ENCODE peak calls at places on chromosomes 7 and 10, in seven cellular contexts. L is HepG2, F is GM12878, A is NT2/D1, M is K562, U is SK-N-SH, W is H1. S is an unnamed sample.

GRCh38 chr10:126598009-126598408 is 72.5 kb downstream of the C10orf90 start:
- DNase-seq in U (peak), M (peak), W (no peak), L (peak), F (no peak), A (peak), S (peak)

GRCh38 chr7:69670701-69671100 is 72.4 kb downstream of the AUTS2 start:
- DNase-seq in F (no peak), M (no peak), U (no peak), W (no peak), L (no peak), A (no peak), S (no peak)

GRCh38 chr7:82507976-82508677 is 64.5 kb upstream of the CACNA2D1 start:
- DNase-seq in A (no peak), U (no peak), L (no peak), W (no peak), M (no peak), F (no peak), S (no peak)

GRCh38 chr7:16989883-16990413 is 108.2 kb upstream of the AGR3 start:
- DNase-seq in W (no peak), U (no peak), A (no peak), M (no peak), F (no peak), L (peak), S (peak)

GRCh38 chr7:32564542-32564941 is 69.3 kb downstream of the AVL9 start:
- DNase-seq in M (no peak), F (no peak), U (no peak), L (no peak), W (no peak), A (no peak), S (no peak)

GRCh38 chr7:76346097-76346496 is 12.7 kb downstream of the YWHAG start:
- DNase-seq in F (no peak), M (no peak), A (no peak), W (no peak), L (no peak), U (no peak), S (no peak)

GRCh38 chr10:36366843-36367242 is 724.7 kb upstream of the FZD8 start:
- DNase-seq in M (no peak), U (no peak), A (no peak), W (no peak), L (no peak), F (no peak), S (no peak)

GRCh38 chr7:140983802-140984201 is 30.9 kb downstream of the MRPS33 start:
- DNase-seq in L (no peak), W (no peak), U (no peak), M (peak), F (no peak), A (peak), S (peak)

GRCh38 chr7:103859699-103860098 is 129.8 kb downstream of the RELN start:
- DNase-seq in W (no peak), L (no peak), A (no peak), U (no peak), M (no peak), F (no peak), S (no peak)

GRCh38 chr7:79308176-79308575 is 145.3 kb downstream of the MAGI2 start:
- DNase-seq in W (no peak), U (no peak), A (no peak), M (no peak), F (no peak), L (peak), S (peak)

GRCh38 chr10:8815969-8816368 is 761.5 kb downstream of the GATA3 start:
- DNase-seq in L (no peak), U (no peak), F (no peak), M (no peak), A (no peak), W (no peak), S (no peak)

GRCh38 chr10:86828145-86828544 is 71.7 kb downstream of the BMPR1A start:
- DNase-seq in F (no peak), W (no peak), A (no peak), M (no peak), U (no peak), L (no peak), S (no peak)

GRCh38 chr10:13316635-13317311 is 16.9 kb upstream of the PHYH start:
- DNase-seq in L (no peak), F (no peak), U (no peak), W (no peak), A (no peak), M (no peak), S (no peak)

GRCh38 chr10:18352175-18352574 is 212.0 kb downstream of the CACNB2 start:
- DNase-seq in A (no peak), L (no peak), M (no peak), W (no peak), F (no peak), U (no peak), S (no peak)

GRCh38 chr10:95475827-95476481 is 85.2 kb downstream of the SORBS1 start:
- DNase-seq in M (no peak), F (no peak), U (no peak), L (peak), W (no peak), A (no peak), S (no peak)

GRCh38 chr7:91656486-91657237 is 223.8 kb downstream of the MTERF1 start:
- DNase-seq in U (no peak), L (no peak), F (no peak), W (no peak), A (no peak), M (no peak), S (no peak)

GRCh38 chr7:80263821-80264220 is 129.2 kb downstream of the GNAI1 start:
- DNase-seq in L (no peak), F (no peak), M (no peak), U (no peak), W (no peak), A (no peak), S (no peak)

DNA sequence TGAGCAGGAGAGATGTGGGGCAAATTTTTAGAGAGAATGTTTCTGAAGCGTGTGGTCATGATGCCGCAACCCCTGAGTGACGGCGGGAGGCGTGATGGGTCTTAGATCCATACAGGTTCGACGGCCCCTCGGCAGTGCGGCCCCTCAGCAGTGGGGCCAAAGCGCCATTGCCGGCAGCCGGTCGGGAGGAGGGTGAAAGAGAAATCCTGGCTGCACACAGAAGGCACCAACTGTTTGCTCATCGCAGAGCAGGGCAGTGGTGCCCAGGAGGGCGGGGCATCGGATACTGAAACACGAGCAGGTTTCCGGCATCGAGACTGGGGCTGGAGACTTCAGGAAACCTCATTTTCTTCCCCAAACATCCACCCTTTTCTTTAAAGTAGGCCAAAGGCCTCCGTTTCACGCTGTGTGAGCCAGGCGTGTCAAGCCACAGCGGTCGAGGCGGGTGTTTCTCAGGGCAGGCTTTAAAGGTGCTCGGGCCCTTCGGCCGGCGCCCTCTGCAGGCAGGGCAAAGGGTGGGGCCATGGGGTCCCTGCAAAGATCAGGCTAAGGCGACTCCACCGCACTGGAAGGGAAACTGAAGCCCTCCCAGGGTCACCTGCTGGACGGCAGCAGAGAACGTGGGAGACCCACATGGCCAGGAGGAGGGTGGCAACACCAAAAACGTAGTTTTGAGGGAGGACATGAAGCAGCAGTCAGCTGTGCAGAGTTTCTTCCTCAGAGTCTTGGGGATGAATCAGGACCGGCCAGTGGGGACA is 42.0 kb upstream of the PPP2R2D start:
- DNase-seq in A (no peak), W (no peak), F (no peak), M (no peak), U (no peak), L (no peak), S (no peak)
- TF ChIP-seq YY1 in A (no peak), W (no peak), F (no peak), M (no peak), U (no peak), L (no peak), S (no peak)

GRCh38 chr10:834493-834892 is 97.0 kb downstream of the LARP4B start:
- DNase-seq in F (no peak), L (no peak), W (no peak), U (no peak), A (no peak), M (no peak), S (no peak)
- TF ChIP-seq YY1 in F (no peak), L (no peak), W (no peak), U (no peak), A (no peak), M (no peak), S (no peak)

GRCh38 chr7:155780884-155781283 is 31.4 kb downstream of the SHH start:
- DNase-seq in W (no peak), A (no peak), F (no peak), U (no peak), L (no peak), M (no peak), S (no peak)
- TF ChIP-seq YY1 in W (no peak), A (no peak), F (no peak), U (no peak), L (no peak), M (no peak), S (no peak)

DNA sequence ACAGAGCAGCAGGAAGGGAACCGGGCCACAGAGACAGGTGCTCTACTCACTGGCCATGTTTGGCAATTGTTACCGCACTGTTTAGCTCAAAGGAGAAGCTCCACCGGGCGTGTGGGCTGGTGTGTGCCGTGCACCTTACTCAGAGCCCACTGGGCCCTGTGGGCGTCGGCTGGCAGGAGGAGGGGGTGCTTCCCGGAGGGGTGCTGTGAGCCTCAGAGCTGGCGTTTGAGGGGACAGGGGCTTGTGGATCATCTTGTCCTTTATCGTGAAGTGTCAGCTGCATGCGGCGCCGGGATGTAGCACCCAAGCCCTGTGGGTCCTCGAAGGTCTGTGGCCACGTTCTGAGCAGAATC is 205.8 kb downstream of the DNAJB6 start:
- DNase-seq in L (no peak), M (no peak), U (no peak), W (no peak), A (no peak), F (no peak), S (no peak)
- TF ChIP-seq YY1 in L (no peak), M (no peak), U (no peak), W (no peak), A (no peak), F (no peak), S (no peak)

GRCh38 chr7:143436539-143436938 is 6.7 kb upstream of the TAS2R60 start:
- DNase-seq in W (no peak), M (no peak), U (no peak), A (no peak), F (no peak), L (no peak), S (no peak)

GRCh38 chr7:143437568-143437967 is 5.7 kb upstream of the TAS2R60 start:
- DNase-seq in A (no peak), M (no peak), U (no peak), F (no peak), L (no peak), W (no peak), S (no peak)

GRCh38 chr7:143434660-143435059 is 8.6 kb upstream of the TAS2R60 start:
- DNase-seq in W (no peak), A (no peak), F (no peak), L (no peak), M (peak), U (no peak), S (no peak)

GRCh38 chr7:143433759-143434158 is 9.5 kb upstream of the TAS2R60 start:
- DNase-seq in U (no peak), L (no peak), A (no peak), F (no peak), W (no peak), M (no peak), S (no peak)

GRCh38 chr7:143435266-143435665 is 8.0 kb upstream of the TAS2R60 start:
- DNase-seq in L (no peak), F (no peak), U (no peak), A (no peak), M (no peak), W (no peak), S (no peak)
- TF ChIP-seq YY1 in L (no peak), F (no peak), U (no peak), A (no peak), M (no peak), W (no peak), S (no peak)

GRCh38 chr10:56319386-56319785 is 41.7 kb downstream of the ZWINT start:
- DNase-seq in L (no peak), W (no peak), M (no peak), F (peak), A (no peak), U (no peak), S (no peak)

GRCh38 chr10:56317603-56318002 is 43.5 kb downstream of the ZWINT start:
- DNase-seq in W (no peak), M (no peak), L (no peak), A (no peak), F (no peak), U (no peak), S (no peak)

GRCh38 chr10:56316603-56317002 is 44.5 kb downstream of the ZWINT start:
- DNase-seq in M (no peak), W (no peak), L (no peak), A (no peak), F (no peak), U (no peak), S (no peak)

GRCh38 chr10:56318816-56319215 is 42.2 kb downstream of the ZWINT start:
- DNase-seq in A (no peak), L (no peak), W (no peak), F (no peak), U (no peak), M (no peak), S (no peak)
- TF ChIP-seq YY1 in A (no peak), L (no peak), W (no peak), F (no peak), U (no peak), M (no peak), S (no peak)